ENCODE peak calls at places on chromosomes 7 and 10, in four cellular contexts. F, W, Z and I are unnamed samples.

GRCh38 chr7:105055084-105055483 is 41.1 kb downstream of the KMT2E start:
- DNase-seq in F (no peak), W (no peak), Z (no peak), I (no peak)

GRCh38 chr7:49579408-49579807 is 194.0 kb upstream of the VWC2 start:
- DNase-seq in Z (no peak), W (no peak), F (no peak), I (no peak)

GRCh38 chr7:96663457-96663856 is 46.2 kb downstream of the SEM1 start:
- DNase-seq in W (no peak), F (no peak), Z (no peak), I (no peak)

GRCh38 chr7:157676456-157677255 is 339.9 kb downstream of the DNAJB6 start:
- DNase-seq in F (no peak), W (no peak), Z (no peak), I (no peak)

GRCh38 chr7:140992422-140992821 is 22.3 kb downstream of the MRPS33 start:
- DNase-seq in Z (no peak), W (no peak), F (no peak), I (no peak)

GRCh38 chr7:142002179-142002578 is 6.5 kb downstream of the MGAM start:
- DNase-seq in F (no peak), W (no peak), Z (no peak), I (no peak)

GRCh38 chr7:23020742-23021401 is 6.9 kb upstream of the HYCC1 start:
- DNase-seq in Z (no peak), W (no peak), F (peak; percentile 27), I (no peak)

GRCh38 chr7:47941136-47941844 is 7.0 kb downstream of the PKD1L1 start:
- DNase-seq in F (no peak), W (no peak), Z (peak; percentile 45), I (no peak)

GRCh38 chr7:88115258-88116195 is 104.3 kb downstream of the SRI start:
- DNase-seq in F (no peak), W (no peak), Z (no peak), I (no peak)

GRCh38 chr10:60206735-60207134 is 182.9 kb downstream of the ANK3 start:
- DNase-seq in W (no peak), Z (no peak), F (no peak), I (peak; percentile 72)

GRCh38 chr7:914521-915194 is 38.3 kb downstream of the GET4 start:
- DNase-seq in W (no peak), Z (no peak), F (no peak), I (no peak)

GRCh38 chr10:5402798-5403197 is 1.8 kb downstream of the TUBAL3 start:
- DNase-seq in F (no peak), Z (no peak), W (no peak), I (peak; percentile 46)

GRCh38 chr7:27143022-27143949 is at the start of gene HOXA5:
- DNase-seq in W (peak; percentile 95), F (no peak), Z (peak; percentile 65), I (peak; percentile 84)
- TF ChIP-seq POLR2A in W (no peak), F (no peak), Z (peak; percentile 34), I (peak; percentile 59)

GRCh38 chr10:4129866-4130455 is 345.0 kb upstream of the KLF6 start:
- DNase-seq in W (no peak), F (no peak), Z (no peak), I (no peak)

GRCh38 chr10:4131407-4132215 is 346.6 kb upstream of the KLF6 start:
- DNase-seq in F (no peak), Z (peak; percentile 54), W (no peak), I (no peak)

GRCh38 chr10:4130685-4131084 is 345.7 kb upstream of the KLF6 start:
- DNase-seq in W (no peak), Z (peak; percentile 28), F (no peak), I (no peak)

GRCh38 chr10:4134701-4135100 is 349.7 kb upstream of the KLF6 start:
- DNase-seq in Z (no peak), W (no peak), F (no peak), I (no peak)

GRCh38 chr10:4132216-4132556 is 347.2 kb upstream of the KLF6 start:
- DNase-seq in W (no peak), Z (no peak), F (no peak), I (no peak)
- H3K4me1 ChIP-seq in W (peaks cover 10% of the 10 kb centered on the region), Z (no peaks in the 10 kb centered on the region), F (peaks cover 10% of the 10 kb centered on the region), I (no peaks in the 10 kb centered on the region)

GRCh38 chr7:108067844-108068243 is 62.3 kb downstream of the LAMB4 start:
- DNase-seq in F (no peak), Z (no peak), W (no peak), I (no peak)
- TF ChIP-seq CTCF in F (no peak), Z (no peak), W (no peak), I (no peak)

GRCh38 chr7:76358053-76358477 is 726 bp downstream of the YWHAG start:
- DNase-seq in F (no peak), Z (peak; percentile 60), W (no peak), I (peak; percentile 76)

GRCh38 chr7:76356823-76357222 is 2.0 kb downstream of the YWHAG start:
- DNase-seq in Z (peak; percentile 65), F (no peak), W (no peak), I (peak; percentile 35)

GRCh38 chr7:76359111-76359986 is 558 bp upstream of the YWHAG start:
- DNase-seq in F (peak; percentile 98), W (peak; percentile 90), Z (peak; percentile 99), I (peak; percentile 96)

GRCh38 chr7:76357379-76358052 is 1.3 kb downstream of the YWHAG start:
- DNase-seq in W (no peak), F (no peak), Z (no peak), I (no peak)

DNA sequence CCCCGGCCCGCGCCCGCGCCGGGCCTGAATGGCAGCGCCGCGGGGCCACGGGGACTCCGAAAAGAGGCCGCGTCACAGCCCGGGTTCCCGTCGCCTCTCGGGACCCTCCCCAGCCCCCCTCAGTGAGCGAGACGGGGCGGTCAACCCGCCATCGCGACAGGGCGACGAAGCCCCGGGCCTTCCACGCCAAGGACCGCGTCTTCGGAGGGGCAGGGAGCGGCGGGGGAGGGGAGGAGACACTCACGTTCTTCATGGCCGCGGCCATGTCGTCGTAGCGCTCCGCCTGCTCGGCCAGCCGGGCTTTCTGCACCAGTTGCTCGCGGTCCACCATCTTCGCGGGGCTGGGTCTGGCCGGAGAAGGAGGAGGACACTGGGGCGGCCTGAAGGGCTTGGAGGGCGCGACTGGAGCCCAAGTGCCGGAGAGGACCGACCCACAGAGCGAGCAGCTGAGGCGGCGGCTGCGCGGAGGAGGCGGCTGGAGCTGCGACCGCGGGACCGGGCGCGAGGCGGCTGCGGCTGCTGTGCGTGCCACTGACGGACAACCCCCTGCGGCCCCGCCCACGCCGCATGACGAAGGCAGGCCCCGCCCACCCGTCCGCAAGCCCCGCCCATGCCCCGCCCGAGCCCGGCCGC is at the start of gene YWHAG:
- DNase-seq in W (no peak), Z (peak; percentile 91), F (peak; percentile 59), I (peak; percentile 92)
- TF ChIP-seq POLR2A in W (peak; percentile 99), Z (peak; percentile 98), F (peak; percentile 97), I (peak; percentile 99)

DNA sequence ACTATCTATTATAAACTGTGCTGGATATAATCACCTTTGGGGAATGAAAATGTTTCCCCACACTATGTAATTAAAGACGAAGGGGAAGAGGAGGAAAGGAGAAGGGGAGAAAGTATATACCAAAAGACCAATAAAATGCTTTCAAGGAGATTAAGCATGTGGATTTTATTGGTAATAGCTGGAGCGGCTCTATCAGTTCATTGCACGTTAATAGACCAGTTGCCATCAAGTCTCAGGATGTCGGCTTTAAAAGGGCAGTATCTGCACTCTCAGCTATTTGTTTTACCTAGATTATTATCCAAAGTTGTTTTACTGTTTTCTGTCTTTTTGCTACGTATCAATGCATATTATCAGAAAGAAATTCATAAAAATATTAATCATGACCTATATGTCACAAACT is 9.0 kb downstream of the ETV1 start:
- DNase-seq in F (no peak), Z (no peak), W (no peak), I (no peak)
- H3K4me1 ChIP-seq in F (peaks cover 23% of the 10 kb centered on the region), Z (peaks cover 5% of the 10 kb centered on the region), W (peaks cover 18% of the 10 kb centered on the region), I (peaks cover 3% of the 10 kb centered on the region)

DNA sequence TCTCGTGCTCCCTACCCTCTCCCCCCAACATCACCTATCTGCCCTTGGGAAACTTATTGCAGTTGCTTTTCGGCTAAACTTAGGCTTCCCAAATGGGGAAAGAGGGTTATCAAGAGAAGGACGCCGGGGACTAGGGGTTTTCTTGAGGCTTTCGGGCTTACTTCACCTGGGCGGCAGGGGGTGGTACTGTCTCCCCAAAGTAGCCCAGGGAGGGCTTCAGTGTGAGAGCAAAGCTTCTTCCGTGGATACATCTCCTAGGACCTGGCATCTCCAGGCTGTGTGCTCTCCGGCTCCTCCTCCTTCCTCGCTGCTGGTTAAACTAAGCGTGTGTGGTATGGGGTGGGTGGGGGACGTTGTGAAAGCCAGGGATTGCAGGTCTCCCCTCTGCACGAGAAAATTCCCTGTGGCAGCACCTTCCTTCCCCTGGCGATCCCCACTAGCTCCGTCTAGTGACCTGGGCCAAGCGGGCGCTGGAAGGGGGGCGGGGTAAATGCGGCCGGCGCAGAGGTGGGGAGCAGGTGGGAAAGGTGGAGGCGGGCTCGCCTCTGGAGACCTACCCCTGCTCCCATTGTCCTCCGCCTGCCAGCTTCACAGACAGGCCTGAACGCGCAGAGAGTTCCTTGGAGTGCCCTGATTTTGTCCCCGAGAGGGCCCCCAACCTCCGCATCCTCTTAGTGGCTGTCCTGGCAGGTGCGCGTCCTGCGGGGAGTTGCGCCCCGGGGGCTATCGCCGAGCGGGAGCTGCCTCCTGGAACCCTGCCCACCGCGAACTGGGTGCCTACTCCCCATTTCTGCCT is 1.2 kb downstream of the PLXDC2 start:
- DNase-seq in Z (peak; percentile 20), W (no peak), F (no peak), I (peak; percentile 43)
- TF ChIP-seq CTCF in Z (no peak), W (no peak), F (no peak), I (no peak)

DNA sequence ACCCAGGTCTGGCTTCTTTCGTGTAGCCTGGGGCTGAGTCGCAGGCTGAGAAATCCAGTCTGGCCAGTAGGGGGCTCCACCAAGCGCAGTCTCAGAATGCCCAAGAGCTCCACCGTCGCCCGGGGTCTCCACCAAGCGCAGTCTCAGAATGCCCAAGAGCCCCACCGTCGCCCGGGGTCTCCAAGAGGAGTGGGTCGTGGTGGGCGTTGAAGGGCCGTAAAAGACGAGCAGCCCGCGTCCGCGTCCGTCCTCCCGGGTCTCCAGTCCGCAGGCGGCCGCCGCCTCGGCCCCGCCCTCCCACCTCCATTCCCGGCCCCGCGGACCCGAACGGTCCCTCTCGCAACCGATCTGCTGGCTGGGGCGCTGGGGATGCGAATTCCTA is 890 bp upstream of the ZYX start:
- DNase-seq in Z (peak; percentile 91), W (peak; percentile 89), F (peak; percentile 61), I (peak; percentile 92)
- TF ChIP-seq POLR2A in Z (no peak), W (no peak), F (no peak), I (no peak)